ENCODE peak calls at places on chromosomes 16 and 17, in four cellular contexts. R, Z, S and B are unnamed samples.

GRCh38 chr17:77420804-77421634 is 280.2 kb downstream of the SEC14L1 start:
- DNase-seq in S (peak), Z (peak), R (peak), B (peak)

GRCh38 chr17:55632893-55633292 is 89.8 kb downstream of the TMEM100 start:
- DNase-seq in Z (no peak), R (no peak), S (no peak), B (no peak)

GRCh38 chr17:5468075-5468473 is 708 bp downstream of the DHX33 start:
- DNase-seq in Z (no peak), R (no peak), S (peak), B (peak)

GRCh38 chr16:23182675-23183485 is at the start of gene SCNN1G:
- DNase-seq in S (no peak), R (peak), Z (no peak), B (peak)

GRCh38 chr17:43171761-43172487 is 910 bp downstream of the NBR1 start:
- DNase-seq in R (peak), S (peak), Z (peak), B (no peak)

GRCh38 chr17:2954898-2955445 is 108.4 kb downstream of the OR1D5 start:
- DNase-seq in S (no peak), Z (peak), R (peak), B (no peak)

GRCh38 chr16:48123104-48123788 is 32.5 kb downstream of the ABCC12 start:
- DNase-seq in R (peak), Z (peak), S (peak), B (peak)

GRCh38 chr16:11563493-11564040 is 23.2 kb downstream of the LITAF start:
- DNase-seq in S (no peak), R (no peak), Z (no peak), B (no peak)

GRCh38 chr17:71147906-71148305 is 972.9 kb upstream of the SOX9 start:
- DNase-seq in Z (no peak), R (no peak), S (no peak), B (no peak)

GRCh38 chr16:14527411-14528044 is 102.5 kb downstream of the PARN start:
- DNase-seq in R (no peak), Z (no peak), S (no peak), B (no peak)

GRCh38 chr17:63477471-63478440 is 895 bp downstream of the ACE start:
- DNase-seq in S (no peak), R (no peak), Z (no peak), B (no peak)

GRCh38 chr16:66681676-66682075 is 14.9 kb downstream of the CMTM4 start:
- DNase-seq in R (no peak), S (no peak), Z (no peak), B (no peak)

GRCh38 chr17:45218895-45219661 is 2.6 kb upstream of the FMNL1 start:
- DNase-seq in R (peak), Z (peak), S (peak), B (peak)

GRCh38 chr16:84555418-84556196 is 51.1 kb upstream of the MEAK7 start:
- DNase-seq in R (no peak), S (peak), Z (no peak), B (no peak)

GRCh38 chr17:64130559-64131001 is 636 bp upstream of the ERN1 start:
- DNase-seq in S (no peak), Z (no peak), R (peak), B (peak)

GRCh38 chr17:19360772-19361171 is 1.8 kb downstream of the B9D1 start:
- DNase-seq in S (no peak), R (no peak), Z (no peak), B (no peak)

GRCh38 chr16:56606688-56607618 is 1.4 kb upstream of the MT2A start:
- DNase-seq in R (no peak), S (peak), Z (no peak), B (no peak)